ENCODE peak calls at places on chromosomes 5 and 9, in five cellular contexts. W is epithelial cell of esophagus, B is glutamatergic neuron, V is suprapubic skin, G is A673. X is an unnamed sample.

GRCh38 chr9:121700165-121700830 is 48.9 kb downstream of the DAB2IP start:
- DNase-seq in B (peak; percentile 74), G (no peak), W (peak; percentile 99), V (peak; percentile 86), X (peak; percentile 42)

GRCh38 chr5:63245271-63245670 is 666.7 kb downstream of the LRRC70 start:
- DNase-seq in B (no peak), V (no peak), W (peak; percentile 52), G (no peak), X (no peak)

GRCh38 chr9:137222190-137223077 is at the start of gene RNF208:
- DNase-seq in V (no peak), B (peak; percentile 57), G (no peak), W (no peak), X (peak; percentile 55)

GRCh38 chr9:136219276-136219675 is 14.3 kb upstream of the LHX3 start:
- DNase-seq in W (peak; percentile 91), B (no peak), G (peak; percentile 92), V (no peak), X (no peak)

GRCh38 chr5:80804332-80804731 is 149.5 kb upstream of the DHFR start:
- DNase-seq in W (peak; percentile 9), B (no peak), G (peak; percentile 14), V (no peak), X (no peak)

GRCh38 chr5:131845828-131846227 is 49.0 kb upstream of the FNIP1 start:
- DNase-seq in V (no peak), G (no peak), B (no peak), W (no peak), X (no peak)

GRCh38 chr5:147767048-147767447 is 15.5 kb downstream of the JAKMIP2 start:
- DNase-seq in V (no peak), W (no peak), G (no peak), B (no peak), X (no peak)

GRCh38 chr5:87020099-87020934 is 247.4 kb upstream of the RASA1 start:
- DNase-seq in B (no peak), W (peak; percentile 38), G (peak; percentile 39), V (no peak), X (peak; percentile 26)

GRCh38 chr9:135363556-135363955 is 116.0 kb upstream of the PPP1R26 start:
- DNase-seq in G (no peak), W (no peak), V (no peak), B (peak; percentile 49), X (no peak)

GRCh38 chr5:67319935-67320725 is 123.5 kb upstream of the CD180 start:
- DNase-seq in V (no peak), W (peak; percentile 68), G (no peak), B (no peak), X (no peak)

GRCh38 chr5:169423580-169424278 is 122.8 kb upstream of the SLIT3 start:
- DNase-seq in W (peak; percentile 85), G (no peak), B (no peak), V (no peak), X (no peak)

GRCh38 chr9:116656977-116657376 is 30.1 kb upstream of the TRIM32 start:
- DNase-seq in W (no peak), G (no peak), V (no peak), B (no peak), X (no peak)

GRCh38 chr5:173638631-173639030 is 22.2 kb upstream of the BOD1 start:
- DNase-seq in B (peak; percentile 38), V (peak; percentile 24), G (no peak), W (no peak), X (peak; percentile 44)

GRCh38 chr5:173638126-173638525 is 21.7 kb upstream of the BOD1 start:
- DNase-seq in G (no peak), W (no peak), V (peak; percentile 11), B (no peak), X (no peak)

GRCh38 chr5:173641171-173641570 is 24.7 kb upstream of the BOD1 start:
- DNase-seq in W (no peak), B (no peak), V (peak; percentile 49), G (no peak), X (no peak)

GRCh38 chr5:173642191-173642816 is 25.9 kb upstream of the BOD1 start:
- DNase-seq in V (peak; percentile 41), G (no peak), W (no peak), B (no peak), X (no peak)

GRCh38 chr5:173640166-173640804 is 23.8 kb upstream of the BOD1 start:
- DNase-seq in G (no peak), B (no peak), W (no peak), V (peak; percentile 28), X (no peak)
- TF ChIP-seq CTCF in G (no peak), B (no peak), W (no peak), V (no peak), X (no peak)

DNA sequence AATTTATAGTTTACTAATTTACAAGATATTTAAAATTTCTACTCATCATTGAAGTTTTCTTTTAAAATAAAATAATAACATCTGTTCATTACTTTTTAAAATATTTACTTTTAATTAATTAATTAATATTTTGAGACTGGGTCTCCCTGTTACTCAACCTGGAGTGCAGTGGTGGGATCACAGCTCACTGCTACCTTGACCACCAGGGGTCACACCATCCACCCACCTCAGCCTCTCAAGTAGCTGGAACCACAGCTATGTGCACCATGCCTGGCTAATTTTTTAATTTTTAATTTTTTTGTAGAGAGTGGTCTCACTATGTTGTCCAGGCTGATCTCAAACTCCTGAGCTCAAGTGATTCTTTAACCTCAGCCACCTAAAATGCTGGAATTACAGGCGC is 1013.6 kb downstream of the CDH9 start:
- DNase-seq in V (no peak), W (no peak), G (no peak), B (peak; percentile 51), X (peak; percentile 39)
- TF ChIP-seq CTCF in V (no peak), W (no peak), G (peak; percentile 37), B (peak; percentile 75), X (peak; percentile 56)

GRCh38 chr9:75464726-75465125 is 376.4 kb downstream of the OSTF1 start:
- DNase-seq in W (no peak), V (no peak), G (no peak), B (no peak), X (no peak)
- TF ChIP-seq CTCF in W (no peak), V (no peak), G (no peak), B (no peak), X (no peak)

DNA sequence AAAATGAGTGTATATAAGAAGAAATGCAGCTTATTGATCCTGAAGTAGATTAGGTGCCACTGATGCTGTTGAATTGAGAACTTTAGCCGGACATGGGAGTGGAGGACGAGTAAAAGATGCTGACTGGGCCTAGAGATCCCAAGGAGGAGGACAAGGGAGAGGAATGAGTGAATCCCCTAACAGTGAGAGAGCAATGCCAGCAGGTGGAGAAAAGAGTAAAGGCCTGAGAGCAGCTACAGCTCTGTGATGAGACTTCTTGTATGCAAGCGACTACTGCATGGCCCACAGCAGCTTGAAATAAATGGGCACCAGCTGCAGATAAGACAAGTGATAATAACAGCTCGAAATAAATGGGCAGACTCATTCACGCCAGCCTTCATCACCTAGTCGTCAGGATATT is 44.5 kb upstream of the JMY start:
- DNase-seq in V (no peak), B (no peak), G (no peak), W (no peak), X (no peak)
- TF ChIP-seq CTCF in V (no peak), B (no peak), G (no peak), W (no peak), X (no peak)

GRCh38 chr5:55994998-55995914 is 493 bp upstream of the IL6ST start:
- DNase-seq in B (peak; percentile 98), W (peak; percentile 97), V (peak; percentile 98), G (peak; percentile 98), X (peak; percentile 98)
- TF ChIP-seq CTCF in B (no peak), W (no peak), V (peak; percentile 5), G (no peak), X (no peak)